ENCODE peak calls at places on chromosomes 2 and 18, in ten cellular contexts. Y, O, Z, M, K, L, P, W, E and A are unnamed samples.

GRCh38 chr2:11750422-11750821 is 4.0 kb downstream of the LPIN1 start:
- DNase-seq in E (peak; percentile 38), Y (no peak), L (no peak), K (no peak), Z (peak; percentile 66), M (no peak), P (no peak), W (no peak), O (no peak), A (no peak)

GRCh38 chr2:140718999-140719398 is 1411.8 kb downstream of the LRP1B start:
- DNase-seq in Z (no peak), P (no peak), M (no peak), L (no peak), K (no peak), W (no peak), E (no peak), O (no peak), Y (no peak), A (no peak)

GRCh38 chr2:74850816-74851566 is 17.1 kb downstream of the HK2 start:
- DNase-seq in P (no peak), Z (peak; percentile 64), E (peak; percentile 37), L (no peak), W (no peak), M (no peak), O (no peak), Y (no peak), K (no peak), A (peak; percentile 60)

GRCh38 chr2:7736646-7737305 is 819.6 kb downstream of the RNF144A start:
- DNase-seq in E (peak; percentile 54), M (no peak), Z (peak; percentile 54), K (no peak), O (no peak), P (no peak), Y (no peak), L (no peak), W (no peak), A (no peak)

GRCh38 chr2:175167076-175167791 is 769 bp downstream of the ATF2 start:
- DNase-seq in P (peak; percentile 40), Z (peak; percentile 39), M (peak; percentile 68), K (no peak), E (no peak), L (no peak), O (no peak), W (peak; percentile 61), Y (peak; percentile 27), A (no peak)

GRCh38 chr2:82487354-82487753 is 1971.7 kb downstream of the SUCLG1 start:
- DNase-seq in Y (no peak), L (no peak), E (no peak), K (no peak), M (no peak), W (no peak), Z (no peak), O (no peak), P (no peak), A (no peak)

GRCh38 chr2:212915121-212915782 is 236.2 kb downstream of the IKZF2 start:
- DNase-seq in Z (peak; percentile 64), L (no peak), O (no peak), M (no peak), E (peak; percentile 80), Y (no peak), P (no peak), W (no peak), K (no peak), A (no peak)

GRCh38 chr18:61869631-61870030 is 23.2 kb downstream of the RNF152 start:
- DNase-seq in E (no peak), P (no peak), M (no peak), W (no peak), O (no peak), L (no peak), Z (no peak), K (no peak), Y (no peak), A (no peak)

GRCh38 chr2:171146071-171146470 is 14.6 kb downstream of the TLK1 start:
- DNase-seq in W (no peak), E (no peak), M (no peak), Z (no peak), O (no peak), L (no peak), Y (no peak), P (no peak), K (no peak), A (no peak)

GRCh38 chr2:171142398-171142797 is 18.3 kb downstream of the TLK1 start:
- DNase-seq in O (no peak), Z (no peak), P (no peak), M (no peak), E (no peak), Y (no peak), L (no peak), W (no peak), K (no peak), A (no peak)

GRCh38 chr2:171139860-171140259 is 20.8 kb downstream of the TLK1 start:
- DNase-seq in M (no peak), Z (no peak), Y (no peak), L (no peak), O (no peak), W (no peak), P (no peak), E (no peak), K (no peak), A (no peak)

GRCh38 chr2:171143670-171144062 is 17.0 kb downstream of the TLK1 start:
- DNase-seq in W (no peak), P (no peak), Y (no peak), M (no peak), L (no peak), O (no peak), Z (no peak), E (no peak), K (no peak), A (no peak)

DNA sequence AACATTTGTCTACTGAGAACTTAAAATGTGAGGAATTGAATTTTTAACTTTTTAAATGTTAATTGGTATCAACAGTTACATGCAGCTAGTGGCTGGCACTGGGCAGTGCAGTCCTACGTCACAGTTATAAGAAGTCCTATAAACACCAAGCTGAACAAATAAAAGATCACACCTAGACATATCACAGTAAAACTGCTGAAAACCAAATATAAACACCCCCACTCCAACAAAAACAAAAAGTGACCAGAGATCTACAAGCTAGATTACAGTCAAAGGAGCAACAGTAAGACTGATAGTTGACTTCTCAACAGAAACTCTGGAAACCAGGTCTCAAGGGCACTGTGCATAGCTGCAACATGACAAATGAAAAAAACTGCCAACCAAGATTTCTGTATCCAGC is 19.4 kb downstream of the TLK1 start:
- DNase-seq in E (no peak), P (no peak), W (no peak), K (no peak), M (no peak), Y (no peak), L (no peak), Z (no peak), O (no peak), A (no peak)
- TF ChIP-seq CTCF in E (no peak), P (no peak), W (no peak), K (no peak), M (no peak), Y (no peak), L (no peak), Z (no peak), O (no peak), A (no peak)

DNA sequence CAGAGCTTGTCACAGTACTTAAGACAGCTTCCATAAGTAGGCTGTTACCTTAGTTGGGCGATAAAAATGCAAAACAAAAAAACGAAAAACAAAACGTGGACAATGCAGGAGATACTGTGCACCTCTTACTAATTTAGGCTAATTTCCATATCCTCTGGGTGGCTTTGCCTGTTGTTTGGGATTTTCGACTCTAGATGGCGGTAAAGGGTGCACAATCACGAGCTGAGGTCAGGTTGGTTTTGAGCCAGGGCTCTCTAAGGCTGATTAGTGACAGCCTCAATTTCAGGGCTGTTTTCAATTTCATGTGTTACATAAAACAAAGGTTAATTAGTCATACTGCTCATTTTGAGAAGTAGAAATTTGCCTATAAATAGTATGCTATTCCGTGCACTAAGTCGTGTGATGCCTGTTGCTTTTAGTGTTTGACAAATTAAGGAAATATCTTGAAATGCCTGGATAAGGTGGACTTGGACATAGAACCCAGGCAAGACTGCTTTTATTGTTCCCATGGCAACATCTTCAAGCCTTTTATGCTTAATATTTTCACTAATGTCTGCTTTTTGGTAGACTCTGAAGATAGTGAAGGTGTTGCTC is 493.1 kb downstream of the SOCS6 start:
- DNase-seq in Z (peak; percentile 45), O (peak; percentile 70), P (peak; percentile 27), Y (no peak), W (peak; percentile 52), K (peak; percentile 3), L (no peak), E (peak; percentile 15), M (no peak), A (no peak)
- TF ChIP-seq CTCF in Z (peak; percentile 60), O (peak; percentile 80), P (peak; percentile 82), Y (no peak), W (peak; percentile 49), K (peak; percentile 69), L (no peak), E (peak; percentile 32), M (no peak), A (no peak)

DNA sequence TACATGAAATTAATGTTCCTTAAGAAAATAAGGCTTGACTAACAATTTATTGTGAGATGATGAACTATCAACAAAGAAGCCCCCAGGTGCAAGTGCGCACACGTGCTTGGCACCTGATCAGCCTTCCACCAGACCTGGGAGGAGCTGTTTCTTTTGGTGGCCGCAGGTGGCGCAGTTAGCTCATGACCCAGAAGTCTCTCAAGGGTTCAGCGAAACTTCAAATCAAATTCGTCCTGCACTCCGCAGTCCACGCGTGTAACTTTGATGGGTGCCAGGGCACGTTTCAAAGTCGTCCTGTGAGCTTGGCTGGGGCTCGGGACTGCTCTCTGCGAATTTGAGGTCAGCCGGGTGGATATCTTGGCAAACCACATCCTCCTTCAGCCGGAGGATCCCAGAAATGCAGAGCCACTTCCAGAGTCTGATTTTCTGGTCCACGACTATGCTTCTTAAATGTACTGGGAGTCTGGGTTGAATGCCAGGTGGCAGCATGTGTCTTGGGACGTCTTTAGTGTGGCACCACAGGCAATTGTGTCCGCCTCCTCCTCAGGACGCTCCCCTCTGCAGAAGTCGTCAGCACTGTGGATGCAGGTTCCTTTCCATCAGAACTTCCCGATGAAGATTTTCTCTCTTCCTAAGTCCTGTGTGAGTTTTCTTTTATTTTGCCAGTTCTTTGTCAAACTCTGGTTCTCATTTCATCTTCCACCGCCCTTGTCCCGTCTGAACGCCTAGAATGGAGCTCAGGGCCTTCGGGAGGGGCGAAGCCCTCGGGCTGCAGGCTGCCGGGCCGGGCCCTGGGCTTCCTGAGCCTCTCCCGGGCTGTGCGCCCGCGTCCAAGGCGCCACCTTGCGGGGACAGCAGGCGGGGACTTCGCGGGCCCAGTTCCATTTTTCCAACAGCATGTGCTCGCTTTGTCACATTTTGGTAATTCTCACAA is 61.3 kb upstream of the RAPGEF4 start:
- DNase-seq in O (peak; percentile 79), L (no peak), E (no peak), Z (no peak), P (no peak), K (no peak), M (no peak), Y (no peak), W (peak; percentile 29), A (no peak)
- TF ChIP-seq CTCF in O (peak; percentile 84), L (peak; percentile 77), E (peak; percentile 68), Z (peak; percentile 22), P (peak; percentile 74), K (peak; percentile 54), M (peak; percentile 30), Y (no peak), W (no peak), A (peak; percentile 68)

DNA sequence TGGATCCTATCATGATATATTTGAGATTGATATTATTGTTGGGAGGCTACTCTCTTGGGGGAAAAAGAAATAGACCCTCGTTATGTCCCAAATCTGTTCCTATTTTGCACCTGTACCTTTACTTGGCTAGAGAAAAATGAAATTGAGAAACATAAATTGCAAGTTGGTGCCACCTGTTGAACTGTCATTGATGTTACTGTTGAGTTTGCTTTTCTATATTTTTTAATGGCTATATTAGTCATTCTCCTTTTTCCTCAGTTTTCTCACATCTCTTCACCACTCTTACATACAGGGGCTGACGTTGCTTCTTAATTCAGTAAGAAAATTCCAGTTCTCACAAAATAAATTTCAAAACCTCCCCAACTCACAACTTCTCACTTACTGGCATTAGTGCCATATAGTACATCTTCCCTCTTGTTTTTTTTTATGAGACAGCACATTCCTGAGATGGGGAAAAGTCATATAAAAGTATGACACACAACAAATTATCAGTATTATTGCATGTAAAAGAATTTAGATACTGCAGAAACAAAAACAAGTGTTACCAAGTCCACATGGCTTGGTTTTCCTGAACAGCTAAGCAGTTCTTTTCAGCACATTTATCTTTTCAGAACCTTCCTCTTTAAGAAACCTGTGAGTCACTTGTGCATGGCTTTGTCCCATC is 348.3 kb upstream of the DSEL start:
- DNase-seq in W (no peak), K (no peak), E (peak; percentile 3), O (peak; percentile 5), P (no peak), Z (no peak), Y (no peak), M (no peak), L (peak; percentile 97), A (peak; percentile 99)
- TF ChIP-seq CTCF in W (no peak), K (no peak), E (no peak), O (no peak), P (no peak), Z (peak; percentile 10), Y (no peak), M (no peak), L (peak; percentile 2), A (no peak)